ENCODE peak calls at places on chromosomes 12 and 14, in six cellular contexts. S, R, T, P, Q and N are unnamed samples. For H3K4me1, the result is how much of the 10 kb centered on the place peaks cover.

GRCh38 chr12:108583971-108584370 is 13.9 kb downstream of the TMEM119 start:
- DNase-seq in S (no peak), R (no peak), T (peak), P (no peak), Q (no peak), N (no peak)

GRCh38 chr14:49250109-49250508 is 336.1 kb downstream of the RPS29 start:
- DNase-seq in S (no peak), R (no peak), T (no peak), P (no peak), Q (no peak), N (peak)

GRCh38 chr12:102879144-102879763 is 37.8 kb downstream of the PAH start:
- DNase-seq in S (peak), R (no peak), T (no peak), P (peak), Q (peak), N (peak)

GRCh38 chr12:96399081-96399918 is 939 bp downstream of the CDK17 start:
- DNase-seq in S (peak), R (peak), T (peak), P (peak), Q (peak), N (peak)

GRCh38 chr12:127381043-127381668 is 885.8 kb upstream of the TMEM132C start:
- DNase-seq in S (no peak), R (no peak), T (no peak), P (peak), Q (peak), N (peak)

GRCh38 chr14:37985826-37986470 is 221.8 kb upstream of the SSTR1 start:
- DNase-seq in S (no peak), R (no peak), T (no peak), P (no peak), Q (peak), N (no peak)

GRCh38 chr12:57089259-57090245 is 638 bp downstream of the NAB2 start:
- DNase-seq in S (peak), R (no peak), T (peak), P (peak), Q (peak), N (peak)

GRCh38 chr12:3333583-3333982 is 157.4 kb upstream of the PRMT8 start:
- DNase-seq in S (no peak), R (no peak), T (no peak), P (no peak), Q (no peak), N (no peak)

GRCh38 chr14:98466807-98467206 is 805.2 kb downstream of the BCL11B start:
- DNase-seq in S (no peak), R (no peak), T (no peak), P (no peak), Q (no peak), N (no peak)

GRCh38 chr12:5226581-5226980 is 182.9 kb downstream of the KCNA5 start:
- DNase-seq in S (no peak), R (no peak), T (no peak), P (no peak), Q (no peak), N (no peak)

GRCh38 chr14:87306770-87307169 is 686.2 kb downstream of the GALC start:
- DNase-seq in S (no peak), R (no peak), T (no peak), P (no peak), Q (no peak), N (no peak)

GRCh38 chr12:75478395-75478794 is 2.2 kb upstream of the GLIPR1 start:
- DNase-seq in S (no peak), R (no peak), T (no peak), P (no peak), Q (peak), N (no peak)

GRCh38 chr12:114841557-114842251 is 157.7 kb upstream of the TBX3 start:
- DNase-seq in S (no peak), R (no peak), T (no peak), P (no peak), Q (no peak), N (no peak)

GRCh38 chr14:93326196-93326595 is 6.6 kb downstream of the BTBD7 start:
- DNase-seq in S (no peak), R (no peak), T (no peak), P (no peak), Q (no peak), N (no peak)

GRCh38 chr12:121804417-121805111 is 755 bp downstream of the SETD1B start:
- DNase-seq in S (peak), R (no peak), T (peak), P (peak), Q (peak), N (no peak)

GRCh38 chr12:133120385-133121191 is 9.5 kb downstream of the ZNF891 start:
- DNase-seq in S (no peak), R (no peak), T (no peak), P (no peak), Q (no peak), N (no peak)

GRCh38 chr14:85607571-85608219 is 77.8 kb downstream of the FLRT2 start:
- DNase-seq in S (no peak), R (no peak), T (no peak), P (no peak), Q (no peak), N (peak)

GRCh38 chr14:51246032-51246431 is 6.0 kb downstream of the TMX1 start:
- DNase-seq in S (no peak), R (no peak), T (no peak), P (no peak), Q (no peak), N (no peak)

GRCh38 chr14:51248041-51248987 is 8.3 kb downstream of the TMX1 start:
- DNase-seq in S (no peak), R (no peak), T (no peak), P (no peak), Q (peak), N (no peak)

GRCh38 chr14:51253880-51254279 is 13.8 kb downstream of the TMX1 start:
- DNase-seq in S (no peak), R (no peak), T (no peak), P (no peak), Q (no peak), N (no peak)

GRCh38 chr14:51251486-51251885 is 11.4 kb downstream of the TMX1 start:
- DNase-seq in S (no peak), R (no peak), T (no peak), P (no peak), Q (no peak), N (no peak)
- H3K4me1 ChIP-seq in S (under half), R (under half), T (under half), P (under half), Q (under half), N (under half)

GRCh38 chr14:106792543-106792942 is 1266.2 kb downstream of the TMEM121 start:
- DNase-seq in S (no peak), R (no peak), T (no peak), P (no peak), Q (no peak), N (no peak)
- H3K27ac ChIP-seq in S (no peak), R (no peak), T (no peak), P (no peak), Q (no peak), N (no peak)

GRCh38 chr12:67274186-67274585 is 5.0 kb downstream of the CAND1 start:
- DNase-seq in S (no peak), R (no peak), T (no peak), P (no peak), Q (no peak), N (peak)
- H3K4me1 ChIP-seq in S (under half), R (under half), T (half or more), P (half or more), Q (under half), N (half or more)

GRCh38 chr14:102486513-102487203 is 22.9 kb downstream of the ANKRD9 start:
- DNase-seq in S (peak), R (no peak), T (peak), P (no peak), Q (no peak), N (no peak)
- H3K27ac ChIP-seq in S (peak), R (peak), T (no peak), P (peak), Q (no peak), N (no peak)

DNA sequence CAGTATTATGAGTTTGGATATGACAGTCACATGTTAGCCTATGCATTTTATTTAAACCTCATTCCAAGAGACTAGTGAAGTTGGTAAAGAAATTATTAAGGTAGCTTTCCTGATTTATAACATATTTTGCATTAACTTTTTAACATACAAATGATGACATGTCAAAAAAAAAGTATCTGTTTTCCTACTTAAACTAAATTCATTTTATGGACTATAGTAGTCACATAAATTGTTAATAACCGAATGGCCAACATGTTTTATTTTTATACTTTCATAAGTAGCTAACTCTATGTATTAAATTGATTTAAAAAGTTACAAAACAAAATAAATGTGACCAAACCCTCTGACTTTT is 14.7 kb downstream of the TAOK3 start:
- DNase-seq in S (no peak), R (no peak), T (no peak), P (no peak), Q (no peak), N (no peak)
- H3K4me1 ChIP-seq in S (under half), R (under half), T (half or more), P (under half), Q (under half), N (under half)

GRCh38 chr12:117216686-117217085 is 26.4 kb upstream of the FBXO21 start:
- DNase-seq in S (no peak), R (no peak), T (no peak), P (no peak), Q (no peak), N (no peak)
- H3K27ac ChIP-seq in S (no peak), R (no peak), T (no peak), P (no peak), Q (no peak), N (no peak)

DNA sequence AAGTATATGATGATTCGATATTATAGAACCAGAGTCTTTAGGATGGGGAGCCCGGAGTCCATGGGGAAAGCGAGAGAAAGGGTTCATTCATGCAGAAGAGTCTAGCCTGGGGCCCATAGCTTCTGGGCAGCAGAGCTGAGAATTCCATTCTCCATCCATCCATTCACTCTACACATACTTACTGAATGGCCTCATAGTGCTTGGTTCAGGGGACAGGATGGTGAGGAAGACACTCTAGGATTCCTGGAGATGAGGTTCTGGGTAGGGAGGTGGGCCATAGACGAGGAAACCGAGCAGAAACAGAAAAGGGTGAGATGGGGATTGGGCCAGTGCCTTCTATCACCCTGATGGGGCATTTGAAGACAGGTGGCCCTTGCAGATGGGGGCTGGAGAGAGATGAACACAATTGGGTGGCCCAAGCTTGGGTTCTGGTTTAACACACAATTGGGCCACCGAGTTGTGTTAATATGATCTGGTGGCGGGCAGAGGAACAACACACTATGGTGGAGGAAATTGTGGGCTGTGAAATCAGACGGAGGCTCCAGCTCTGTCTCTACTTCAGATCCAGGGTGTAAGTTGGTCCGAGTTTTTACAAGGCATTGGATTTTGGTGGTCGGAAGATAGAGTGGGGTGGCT is 5.4 kb downstream of the KRT86 start:
- DNase-seq in S (no peak), R (no peak), T (peak), P (no peak), Q (no peak), N (no peak)
- H3K4me1 ChIP-seq in S (under half), R (under half), T (under half), P (under half), Q (under half), N (under half)

GRCh38 chr14:23307687-23308644 is 1.3 kb downstream of the BCL2L2 start:
- DNase-seq in S (no peak), R (no peak), T (no peak), P (no peak), Q (no peak), N (no peak)

GRCh38 chr14:23308721-23309445 is 2.2 kb downstream of the BCL2L2 start:
- DNase-seq in S (no peak), R (no peak), T (no peak), P (no peak), Q (no peak), N (no peak)

GRCh38 chr14:23306412-23307145 is at the start of gene BCL2L2:
- DNase-seq in S (peak), R (peak), T (peak), P (peak), Q (peak), N (peak)

GRCh38 chr14:23307146-23307447 is 464 bp downstream of the BCL2L2 start:
- DNase-seq in S (no peak), R (no peak), T (no peak), P (no peak), Q (no peak), N (no peak)

GRCh38 chr14:23306113-23306411 is 571 bp upstream of the BCL2L2 start:
- DNase-seq in S (no peak), R (no peak), T (no peak), P (no peak), Q (no peak), N (no peak)
- H3K27ac ChIP-seq in S (peak), R (peak), T (peak), P (peak), Q (no peak), N (no peak)